ENCODE peak calls at places on chromosomes 7 and 10, in nine cellular contexts. N, M, T, P, S, J, R, K and C are unnamed samples.

GRCh38 chr7:22809902-22810642 is 12.6 kb downstream of the TOMM7 start:
- DNase-seq in N (no peak), M (no peak), T (no peak), P (no peak), S (no peak), J (peak), R (no peak), K (no peak), C (no peak)

GRCh38 chr10:91493313-91493712 is 83.2 kb downstream of the HECTD2 start:
- DNase-seq in N (peak), M (peak), T (no peak), P (no peak), S (no peak), J (no peak), R (no peak), K (peak), C (peak)

GRCh38 chr10:21964983-21965665 is 38.4 kb downstream of the DNAJC1 start:
- DNase-seq in N (no peak), M (no peak), T (no peak), P (no peak), S (no peak), J (no peak), R (no peak), K (no peak), C (no peak)

GRCh38 chr10:48255722-48256121 is 18.8 kb downstream of the FRMPD2 start:
- DNase-seq in N (no peak), M (no peak), T (no peak), P (no peak), S (no peak), J (no peak), R (no peak), K (no peak), C (no peak)

GRCh38 chr10:95560288-95561199 is 627 bp downstream of the SORBS1 start:
- DNase-seq in N (peak), M (no peak), T (peak), P (peak), S (peak), J (peak), R (peak), K (peak), C (peak)

GRCh38 chr10:122162566-122163181 is 108.4 kb upstream of the BTBD16 start:
- DNase-seq in N (no peak), M (peak), T (peak), P (no peak), S (no peak), J (no peak), R (no peak), K (no peak), C (no peak)

GRCh38 chr7:85038466-85038865 is 148.4 kb downstream of the SEMA3D start:
- DNase-seq in N (no peak), M (no peak), T (no peak), P (no peak), S (no peak), J (no peak), R (no peak), K (no peak), C (no peak)

GRCh38 chr10:74490551-74490950 is 335.8 kb upstream of the KAT6B start:
- DNase-seq in N (no peak), M (no peak), T (no peak), P (no peak), S (no peak), J (no peak), R (no peak), K (no peak), C (no peak)

GRCh38 chr7:142454862-142455261 is 197.0 kb upstream of the PRSS58 start:
- DNase-seq in N (no peak), M (no peak), T (no peak), P (no peak), S (no peak), J (no peak), R (no peak), K (no peak), C (no peak)

GRCh38 chr10:123331438-123331837 is 177.2 kb downstream of the BUB3 start:
- DNase-seq in N (no peak), M (no peak), T (no peak), P (no peak), S (no peak), J (no peak), R (no peak), K (peak), C (no peak)

GRCh38 chr7:111677848-111678247 is 115.6 kb upstream of the IMMP2L start:
- DNase-seq in N (no peak), M (no peak), T (no peak), P (no peak), S (no peak), J (no peak), R (no peak), K (no peak), C (no peak)

GRCh38 chr10:69346776-69347175 is 68.5 kb downstream of the HK1 start:
- DNase-seq in N (no peak), M (no peak), T (no peak), P (no peak), S (no peak), J (no peak), R (no peak), K (no peak), C (no peak)

GRCh38 chr10:45008524-45009161 is 7.9 kb downstream of the ZNF22 start:
- DNase-seq in N (peak), M (peak), T (no peak), P (no peak), S (no peak), J (peak), R (no peak), K (peak), C (peak)

GRCh38 chr7:114972567-114972966 is 50.7 kb downstream of the MDFIC start:
- DNase-seq in N (no peak), M (no peak), T (no peak), P (no peak), S (no peak), J (no peak), R (no peak), K (no peak), C (no peak)

GRCh38 chr7:28768577-28769147 is 189.5 kb downstream of the TRIL start:
- DNase-seq in N (peak), M (no peak), T (no peak), P (no peak), S (no peak), J (no peak), R (no peak), K (peak), C (no peak)